ENCODE peak calls at places on chromosomes 1 and 21, in ten cellular contexts. I is fibroblast of pulmonary artery, F is NCI-H345, P is fibroblast of lung, K is psoas muscle, D is pancreas, Z is frontal cortex, C is posterior vena cava, L is SJSA1, H is SK-N-SH. Q is an unnamed sample.
A peak's percentile ranks its signal among the peaks of the same experiment; 100 is the strongest.

GRCh38 chr1:28578696-28579218 is 13.3 kb upstream of the RAB42 start:
- DNase-seq in D (no peak), K (no peak), L (no peak), I (no peak), F (no peak), H (no peak), P (no peak), Z (no peak), C (no peak), Q (no peak)

GRCh38 chr1:233988963-233989696 is 84.7 kb downstream of the SLC35F3 start:
- DNase-seq in L (no peak), H (no peak), P (no peak), D (no peak), C (no peak), K (no peak), Z (no peak), I (no peak), F (no peak), Q (no peak)

GRCh38 chr1:90198616-90199015 is 203.7 kb downstream of the ZNF326 start:
- DNase-seq in D (no peak), I (no peak), K (no peak), H (no peak), L (no peak), C (no peak), Z (no peak), P (no peak), F (peak; percentile 39), Q (no peak)

GRCh38 chr1:231070758-231071443 is 30.8 kb upstream of the FAM89A start:
- DNase-seq in D (no peak), P (peak; percentile 27), F (no peak), Z (no peak), L (no peak), I (no peak), K (no peak), H (no peak), C (no peak), Q (no peak)

GRCh38 chr1:35062518-35063196 is 16.5 kb upstream of the ZMYM1 start:
- DNase-seq in L (no peak), K (no peak), I (peak; percentile 94), H (peak; percentile 74), Z (no peak), F (no peak), D (no peak), P (peak; percentile 72), C (no peak), Q (no peak)

GRCh38 chr1:180863158-180863775 is 49.4 kb upstream of the KIAA1614 start:
- DNase-seq in H (peak; percentile 34), I (peak; percentile 75), L (no peak), K (no peak), P (peak; percentile 50), Z (peak; percentile 13), C (no peak), D (no peak), F (peak; percentile 48), Q (no peak)

GRCh38 chr1:182217071-182217470 is 155.6 kb upstream of the ZNF648 start:
- DNase-seq in P (peak; percentile 70), F (no peak), I (no peak), Z (no peak), K (no peak), L (no peak), C (no peak), D (no peak), H (no peak), Q (no peak)

GRCh38 chr1:223374064-223374610 is 10.2 kb upstream of the SUSD4 start:
- DNase-seq in C (no peak), H (no peak), K (no peak), F (no peak), P (no peak), I (no peak), L (no peak), D (no peak), Z (no peak), Q (no peak)

GRCh38 chr21:46046471-46046870 is 51.4 kb upstream of the COL6A2 start:
- DNase-seq in F (no peak), D (no peak), C (peak; percentile 59), Z (no peak), I (no peak), L (peak; percentile 30), H (no peak), K (no peak), P (no peak), Q (no peak)

GRCh38 chr1:209741198-209741597 is 14.7 kb upstream of the TRAF3IP3 start:
- DNase-seq in F (no peak), K (no peak), L (no peak), P (no peak), H (no peak), I (no peak), C (no peak), D (no peak), Z (no peak), Q (no peak)